ENCODE peak calls at places on chromosomes 13 and 19, in eight cellular contexts. G, J, F, Z, N, C, S and B are unnamed samples.

GRCh38 chr19:39409886-39410619 is 2.4 kb upstream of the PLEKHG2 start:
- DNase-seq in G (no peak), J (peak; percentile 78), F (peak; percentile 93), Z (peak; percentile 75), N (no peak), C (no peak), S (peak; percentile 75), B (peak; percentile 87)

GRCh38 chr19:918481-919156 is 1.5 kb downstream of the KISS1R start:
- DNase-seq in G (no peak), J (no peak), F (no peak), Z (no peak), N (no peak), C (no peak), S (peak; percentile 46), B (no peak)

GRCh38 chr13:107730835-107731234 is 484.5 kb downstream of the LIG4 start:
- DNase-seq in G (peak; percentile 67), J (no peak), F (peak; percentile 8), Z (no peak), N (no peak), C (no peak), S (no peak), B (no peak)

GRCh38 chr19:1264801-1265610 is 4.1 kb upstream of the CIRBP start:
- DNase-seq in G (peak; percentile 88), J (peak; percentile 91), F (peak; percentile 86), Z (peak; percentile 78), N (peak; percentile 59), C (no peak), S (peak; percentile 72), B (peak; percentile 75)

GRCh38 chr19:2582984-2583956 is 107.3 kb downstream of the GADD45B start:
- DNase-seq in G (no peak), J (peak; percentile 28), F (no peak), Z (no peak), N (no peak), C (no peak), S (peak; percentile 13), B (no peak)

GRCh38 chr13:48126944-48127814 is 32.3 kb upstream of the MED4 start:
- DNase-seq in G (peak; percentile 60), J (peak; percentile 72), F (peak; percentile 86), Z (peak; percentile 38), N (peak; percentile 33), C (peak; percentile 14), S (no peak), B (peak; percentile 66)

GRCh38 chr19:10332158-10332964 is 968 bp downstream of the RAVER1 start:
- DNase-seq in G (no peak), J (no peak), F (no peak), Z (no peak), N (no peak), C (no peak), S (no peak), B (no peak)

GRCh38 chr13:111210488-111210887 is 95.4 kb downstream of the ARHGEF7 start:
- DNase-seq in G (peak; percentile 91), J (no peak), F (peak; percentile 88), Z (peak; percentile 68), N (no peak), C (peak; percentile 74), S (no peak), B (no peak)

GRCh38 chr19:35309481-35310279 is 17.7 kb downstream of the MAG start:
- DNase-seq in G (peak; percentile 16), J (no peak), F (peak; percentile 93), Z (peak; percentile 57), N (no peak), C (no peak), S (peak; percentile 51), B (no peak)

GRCh38 chr13:80037505-80037888 is 303.4 kb downstream of the SPRY2 start:
- DNase-seq in G (peak; percentile 95), J (no peak), F (peak; percentile 73), Z (no peak), N (no peak), C (peak; percentile 72), S (no peak), B (peak; percentile 16)

GRCh38 chr13:45511310-45512147 is 46.8 kb downstream of the COG3 start:
- DNase-seq in G (peak; percentile 83), J (peak; percentile 72), F (peak; percentile 85), Z (no peak), N (peak; percentile 30), C (no peak), S (no peak), B (peak; percentile 73)

GRCh38 chr13:110758195-110758594 is 44.7 kb downstream of the ING1 start:
- DNase-seq in G (peak; percentile 72), J (no peak), F (peak; percentile 64), Z (no peak), N (no peak), C (no peak), S (no peak), B (no peak)

GRCh38 chr19:35491838-35492360 is 1.6 kb upstream of the KRTDAP start:
- DNase-seq in G (no peak), J (no peak), F (no peak), Z (no peak), N (no peak), C (no peak), S (no peak), B (no peak)

GRCh38 chr13:29551214-29551613 is 44.3 kb downstream of the SLC7A1 start:
- DNase-seq in G (no peak), J (no peak), F (no peak), Z (no peak), N (no peak), C (no peak), S (no peak), B (no peak)

GRCh38 chr13:67275351-67275989 is 45.3 kb upstream of the PCDH9 start:
- DNase-seq in G (no peak), J (no peak), F (no peak), Z (no peak), N (no peak), C (no peak), S (no peak), B (no peak)

GRCh38 chr19:10625003-10625761 is at the start of gene SLC44A2:
- DNase-seq in G (peak; percentile 35), J (no peak), F (peak; percentile 74), Z (peak; percentile 85), N (peak; percentile 46), C (no peak), S (peak; percentile 97), B (no peak)

GRCh38 chr13:97388385-97388784 is 45.6 kb upstream of the RAP2A start:
- DNase-seq in G (no peak), J (peak; percentile 2), F (no peak), Z (no peak), N (no peak), C (no peak), S (no peak), B (peak; percentile 10)

GRCh38 chr13:24341439-24341838 is 32.1 kb downstream of the C1QTNF9 start:
- DNase-seq in G (peak; percentile 46), J (no peak), F (peak; percentile 4), Z (no peak), N (no peak), C (no peak), S (no peak), B (no peak)

GRCh38 chr13:98129059-98129741 is 13.7 kb upstream of the FARP1 start:
- DNase-seq in G (peak; percentile 77), J (no peak), F (peak; percentile 13), Z (no peak), N (no peak), C (peak; percentile 50), S (no peak), B (no peak)

GRCh38 chr19:4488496-4488895 is 16.4 kb downstream of the HDGFL2 start:
- DNase-seq in G (no peak), J (no peak), F (no peak), Z (no peak), N (no peak), C (no peak), S (no peak), B (no peak)

GRCh38 chr19:56101095-56101494 is 20.0 kb downstream of the ZNF787 start:
- DNase-seq in G (no peak), J (no peak), F (no peak), Z (no peak), N (no peak), C (no peak), S (no peak), B (no peak)

GRCh38 chr13:49021953-49022352 is 46.2 kb downstream of the FNDC3A start:
- DNase-seq in G (no peak), J (no peak), F (no peak), Z (no peak), N (no peak), C (no peak), S (no peak), B (no peak)

GRCh38 chr13:26529441-26529840 is 28.0 kb upstream of the WASF3 start:
- DNase-seq in G (peak; percentile 74), J (peak; percentile 24), F (peak; percentile 67), Z (no peak), N (no peak), C (peak; percentile 1), S (no peak), B (peak; percentile 28)

GRCh38 chr19:24141612-24142011 is 54.6 kb downstream of the ZNF254 start:
- DNase-seq in G (no peak), J (no peak), F (no peak), Z (no peak), N (no peak), C (no peak), S (no peak), B (no peak)

GRCh38 chr13:106521101-106521799 is 14.2 kb downstream of the EFNB2 start:
- DNase-seq in G (no peak), J (no peak), F (no peak), Z (no peak), N (no peak), C (no peak), S (no peak), B (no peak)

GRCh38 chr13:83716121-83716520 is 166.2 kb downstream of the SLITRK1 start:
- DNase-seq in G (no peak), J (no peak), F (no peak), Z (no peak), N (no peak), C (no peak), S (no peak), B (no peak)

GRCh38 chr19:49333426-49334288 is 1.5 kb upstream of the CD37 start:
- DNase-seq in G (peak; percentile 40), J (peak; percentile 98), F (no peak), Z (no peak), N (no peak), C (no peak), S (no peak), B (peak; percentile 93)
- H3K4me3 ChIP-seq in G (no peak overlapping the region), J (peak overlapping the region; percentile 76), F (no peak overlapping the region), Z (no peak overlapping the region), N (no peak overlapping the region), C (no peak overlapping the region), S (no peak overlapping the region), B (peak overlapping the region; percentile 84)

GRCh38 chr13:100442095-100442832 is 146.3 kb downstream of the GGACT start:
- DNase-seq in G (no peak), J (no peak), F (no peak), Z (no peak), N (no peak), C (no peak), S (no peak), B (no peak)
- TF ChIP-seq CTCF in G (no peak), J (no peak), F (no peak), Z (no peak), N (no peak), C (no peak), S (no peak), B (no peak)

GRCh38 chr19:51882518-51882917 is 5.2 kb downstream of the ZNF577 start:
- DNase-seq in G (no peak), J (no peak), F (no peak), Z (no peak), N (no peak), C (no peak), S (no peak), B (no peak)
- H3K4me3 ChIP-seq in G (no peak overlapping the region), J (no peak overlapping the region), F (no peak overlapping the region), Z (no peak overlapping the region), N (no peak overlapping the region), C (no peak overlapping the region), S (no peak overlapping the region), B (no peak overlapping the region)

GRCh38 chr19:57212109-57212508 is 18.7 kb upstream of the AURKC start:
- DNase-seq in G (peak; percentile 33), J (no peak), F (no peak), Z (no peak), N (no peak), C (no peak), S (no peak), B (no peak)

GRCh38 chr19:57210381-57210780 is 19.1 kb downstream of the ZNF264 start:
- DNase-seq in G (no peak), J (no peak), F (no peak), Z (no peak), N (no peak), C (no peak), S (no peak), B (no peak)
- TF ChIP-seq CTCF in G (no peak), J (no peak), F (no peak), Z (no peak), N (no peak), C (no peak), S (no peak), B (no peak)